ENCODE peak calls at places on chromosome 2, in four cellular contexts. G is progenitor cell of endocrine pancreas, C is right lobe of liver, S is neural crest cell. T is an unnamed sample.

GRCh38 chr2:8289111-8289510 is 392.7 kb upstream of the ID2 start:
- DNase-seq in G (no peak), S (no peak), C (no peak), T (no peak)

GRCh38 chr2:219736196-219736595 is 108.8 kb downstream of the SLC4A3 start:
- DNase-seq in S (peak), C (no peak), G (peak), T (no peak)

GRCh38 chr2:121810959-121811853 is 55.8 kb downstream of the TSN start:
- DNase-seq in G (peak), S (peak), C (no peak), T (peak)

GRCh38 chr2:40220177-40220925 is 231.5 kb downstream of the SLC8A1 start:
- DNase-seq in C (no peak), G (no peak), S (no peak), T (no peak)

GRCh38 chr2:164554487-164554886 is 66.8 kb downstream of the GRB14 start:
- DNase-seq in C (no peak), G (no peak), S (no peak), T (no peak)

GRCh38 chr2:108124733-108125132 is 115.0 kb upstream of the SULT1C3 start:
- DNase-seq in G (no peak), S (no peak), C (no peak), T (no peak)

GRCh38 chr2:72980535-72981217 is 63.4 kb downstream of the EMX1 start:
- DNase-seq in S (no peak), C (peak), G (no peak), T (no peak)

GRCh38 chr2:9753665-9754531 is 89.4 kb upstream of the TAF1B start:
- DNase-seq in G (no peak), S (no peak), C (no peak), T (no peak)

GRCh38 chr2:202452744-202453143 is 76.6 kb downstream of the BMPR2 start:
- DNase-seq in C (no peak), S (no peak), G (no peak), T (no peak)

GRCh38 chr2:119549236-119549635 is 5.0 kb downstream of the CFAP221 start:
- DNase-seq in C (no peak), S (no peak), G (no peak), T (no peak)

GRCh38 chr2:238882083-238882755 is 34.3 kb downstream of the TWIST2 start:
- DNase-seq in G (no peak), S (no peak), C (no peak), T (no peak)

GRCh38 chr2:176399199-176399598 is 130.0 kb downstream of the MTX2 start:
- DNase-seq in S (no peak), C (no peak), G (no peak), T (no peak)

GRCh38 chr2:71646028-71646427 is 192.7 kb downstream of the DYSF start:
- DNase-seq in C (no peak), S (no peak), G (no peak), T (no peak)

GRCh38 chr2:200738590-200738989 is 73.1 kb upstream of the BZW1 start:
- DNase-seq in C (no peak), G (no peak), S (no peak), T (no peak)

GRCh38 chr2:2014251-2014761 is 270.0 kb upstream of the PXDN start:
- DNase-seq in C (no peak), G (no peak), S (no peak), T (no peak)

GRCh38 chr2:191013617-191013875 is 425 bp downstream of the STAT1 start:
- DNase-seq in S (no peak), C (no peak), G (no peak), T (no peak)

GRCh38 chr2:112812318-112813042 is 24.1 kb downstream of the IL1B start:
- DNase-seq in G (no peak), S (no peak), C (no peak), T (no peak)

GRCh38 chr2:240839152-240840143 is 19.4 kb upstream of the KIF1A start:
- DNase-seq in C (no peak), S (no peak), G (no peak), T (no peak)

GRCh38 chr2:105143467-105144127 is 97.9 kb upstream of the GPR45 start:
- DNase-seq in G (peak), S (peak), C (no peak), T (peak)

GRCh38 chr2:231648579-231649174 is 56.0 kb downstream of the TEX44 start:
- DNase-seq in G (peak), C (peak), S (peak), T (peak)

GRCh38 chr2:145752091-145752806 is 1232.3 kb upstream of the ZEB2 start:
- DNase-seq in S (peak), G (no peak), C (no peak), T (no peak)

GRCh38 chr2:239227111-239227581 is 173.7 kb downstream of the HDAC4 start:
- DNase-seq in G (no peak), S (no peak), C (peak), T (no peak)

GRCh38 chr2:142973822-142974207 is 96.4 kb downstream of the KYNU start:
- DNase-seq in S (no peak), G (no peak), C (no peak), T (no peak)

GRCh38 chr2:190340369-190340768 is 3.0 kb upstream of the INPP1 start:
- DNase-seq in S (peak), C (no peak), G (no peak), T (no peak)

GRCh38 chr2:191018663-191019119 is 4.7 kb upstream of the STAT1 start:
- DNase-seq in G (no peak), S (no peak), C (no peak), T (no peak)

GRCh38 chr2:167293172-167293781 is 405.0 kb downstream of the XIRP2 start:
- DNase-seq in G (peak), C (no peak), S (peak), T (peak)

GRCh38 chr2:158619496-158619895 is 162.7 kb downstream of the PKP4 start:
- DNase-seq in S (no peak), C (no peak), G (no peak), T (no peak)

GRCh38 chr2:40187054-40187453 is 264.8 kb downstream of the SLC8A1 start:
- DNase-seq in G (no peak), C (no peak), S (no peak), T (no peak)

GRCh38 chr2:195658541-195658890 is 1.5 kb downstream of the SLC39A10 start:
- DNase-seq in C (no peak), S (no peak), G (no peak), T (no peak)

GRCh38 chr2:200681731-200682130 is 95.9 kb downstream of the AOX1 start:
- DNase-seq in S (no peak), G (no peak), C (no peak), T (no peak)

GRCh38 chr2:126792993-126793392 is 105.7 kb upstream of the TEX51 start:
- DNase-seq in S (no peak), C (no peak), G (no peak), T (no peak)

GRCh38 chr2:187442778-187443177 is 5.3 kb downstream of the CALCRL start:
- DNase-seq in C (no peak), G (no peak), S (no peak), T (no peak)

GRCh38 chr2:187438459-187438858 is 9.6 kb downstream of the CALCRL start:
- DNase-seq in G (no peak), S (no peak), C (no peak), T (no peak)

GRCh38 chr2:187440101-187440500 is 8.0 kb downstream of the CALCRL start:
- DNase-seq in G (no peak), S (no peak), C (no peak), T (no peak)

GRCh38 chr2:187442378-187442777 is 5.7 kb downstream of the CALCRL start:
- DNase-seq in G (no peak), C (no peak), S (no peak), T (no peak)
- TF ChIP-seq CTCF in G (no peak), C (no peak), S (peak), T (no peak)

DNA sequence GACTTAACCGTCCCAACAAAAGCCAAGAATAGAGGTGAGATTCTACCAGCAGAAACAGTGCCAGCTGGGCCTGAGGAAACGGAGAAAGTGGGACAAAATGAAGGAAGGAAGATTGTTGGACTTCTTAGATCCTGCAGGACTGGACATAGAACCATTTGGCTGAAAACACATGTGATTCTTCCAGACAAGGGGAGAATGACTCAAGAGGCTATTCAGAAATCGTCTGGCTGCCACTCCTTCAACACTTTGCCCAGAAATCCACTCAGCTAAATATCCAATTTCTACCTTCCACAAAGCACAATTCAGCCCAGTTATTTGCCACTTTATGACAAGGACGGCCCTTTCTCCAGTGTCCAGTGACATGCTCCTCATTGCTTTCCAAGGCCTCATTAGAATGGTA is 61.6 kb downstream of the SNORC start:
- DNase-seq in C (no peak), S (no peak), G (no peak), T (no peak)
- TF ChIP-seq CTCF in C (no peak), S (no peak), G (no peak), T (no peak)

GRCh38 chr2:211093743-211094303 is 537.4 kb downstream of the CPS1 start:
- DNase-seq in S (no peak), G (no peak), C (no peak), T (no peak)
- TF ChIP-seq CTCF in S (peak), G (peak), C (peak), T (peak)

GRCh38 chr2:216013080-216013909 is at the start of gene MREG:
- DNase-seq in G (peak), C (peak), S (peak), T (peak)
- TF ChIP-seq CTCF in G (peak), C (peak), S (peak), T (peak)

GRCh38 chr2:17476060-17476459 is 42.2 kb downstream of the RAD51AP2 start:
- DNase-seq in G (no peak), C (no peak), S (no peak), T (no peak)
- TF ChIP-seq CTCF in G (no peak), C (no peak), S (no peak), T (no peak)

GRCh38 chr2:95379616-95379925 is 22.9 kb upstream of the FAHD2A start:
- DNase-seq in S (no peak), G (no peak), C (no peak), T (no peak)
- TF ChIP-seq CTCF in S (peak), G (peak), C (no peak), T (no peak)